ENCODE peak calls at places on chromosome 6, in six cellular contexts. R is tibial nerve, B is sigmoid colon, J is neural progenitor cell, S is NT2/D1, C is endodermal cell. M is an unnamed sample. For H3K27me3, the result is how much of the 10 kb centered on the place peaks cover.

GRCh38 chr6:80528115-80528514 is 421.6 kb downstream of the BCKDHB start:
- DNase-seq in R (no peak), B (no peak), J (no peak), S (no peak), C (no peak), M (no peak)

GRCh38 chr6:71123051-71123450 is 165.6 kb upstream of the OGFRL1 start:
- DNase-seq in R (no peak), B (no peak), J (no peak), S (no peak), C (no peak), M (no peak)

GRCh38 chr6:47029865-47030561 is 12.1 kb downstream of the ADGRF1 start:
- DNase-seq in R (no peak), B (no peak), J (no peak), S (no peak), C (no peak), M (no peak)

GRCh38 chr6:84457276-84457675 is 229.8 kb upstream of the CEP162 start:
- DNase-seq in R (no peak), B (no peak), J (peak), S (no peak), C (no peak), M (peak)

GRCh38 chr6:147244832-147245231 is 40.6 kb downstream of the STXBP5 start:
- DNase-seq in R (no peak), B (no peak), J (no peak), S (no peak), C (no peak), M (no peak)

GRCh38 chr6:54335871-54336270 is 27.6 kb downstream of the TINAG start:
- DNase-seq in R (no peak), B (no peak), J (no peak), S (peak), C (no peak), M (peak)

GRCh38 chr6:147570681-147571080 is 62.2 kb downstream of the SAMD5 start:
- DNase-seq in R (no peak), B (no peak), J (no peak), S (no peak), C (no peak), M (no peak)

GRCh38 chr6:112906737-112907136 is 559.6 kb downstream of the RFPL4B start:
- DNase-seq in R (peak), B (no peak), J (no peak), S (no peak), C (no peak), M (no peak)

GRCh38 chr6:169216830-169217229 is 36.8 kb downstream of the THBS2 start:
- DNase-seq in R (no peak), B (peak), J (no peak), S (no peak), C (no peak), M (no peak)

GRCh38 chr6:80508885-80509630 is 402.6 kb downstream of the BCKDHB start:
- DNase-seq in R (no peak), B (no peak), J (no peak), S (no peak), C (no peak), M (peak)

GRCh38 chr6:48429610-48430009 is 318.6 kb upstream of the PTCHD4 start:
- DNase-seq in R (no peak), B (no peak), J (no peak), S (no peak), C (no peak), M (peak)

GRCh38 chr6:100171533-100172321 is 177.7 kb upstream of the MCHR2 start:
- DNase-seq in R (no peak), B (no peak), J (no peak), S (no peak), C (no peak), M (no peak)

GRCh38 chr6:12648171-12648570 is 68.4 kb upstream of the PHACTR1 start:
- DNase-seq in R (no peak), B (no peak), J (no peak), S (no peak), C (no peak), M (peak)

GRCh38 chr6:108762394-108762793 is 85.8 kb upstream of the ARMC2 start:
- DNase-seq in R (no peak), B (no peak), J (no peak), S (no peak), C (no peak), M (no peak)

GRCh38 chr6:114581293-114581692 is 238.5 kb upstream of the HS3ST5 start:
- DNase-seq in R (no peak), B (no peak), J (no peak), S (no peak), C (no peak), M (peak)

GRCh38 chr6:23529902-23530301 is 596.1 kb upstream of the NRSN1 start:
- DNase-seq in R (no peak), B (no peak), J (no peak), S (no peak), C (no peak), M (no peak)

GRCh38 chr6:13398421-13398994 is 70.2 kb upstream of the TBC1D7 start:
- DNase-seq in R (no peak), B (no peak), J (peak), S (no peak), C (peak), M (no peak)

GRCh38 chr6:14380421-14380820 is 262.8 kb downstream of the CD83 start:
- DNase-seq in R (no peak), B (no peak), J (peak), S (no peak), C (peak), M (no peak)

GRCh38 chr6:11632795-11633511 is 95.4 kb downstream of the TMEM170B start:
- DNase-seq in R (no peak), B (no peak), J (peak), S (no peak), C (peak), M (peak)

GRCh38 chr6:114718716-114719270 is 376.0 kb upstream of the HS3ST5 start:
- DNase-seq in R (no peak), B (no peak), J (no peak), S (no peak), C (no peak), M (no peak)

GRCh38 chr6:87869064-87869685 is 167.1 kb upstream of the AKIRIN2 start:
- DNase-seq in R (no peak), B (no peak), J (no peak), S (no peak), C (no peak), M (no peak)

GRCh38 chr6:82118150-82118562 is 129.4 kb downstream of the IBTK start:
- DNase-seq in R (no peak), B (no peak), J (no peak), S (no peak), C (no peak), M (no peak)

GRCh38 chr6:87714093-87714809 is 12.2 kb upstream of the AKIRIN2 start:
- DNase-seq in R (no peak), B (no peak), J (no peak), S (no peak), C (no peak), M (peak)

GRCh38 chr6:12386816-12387215 is 96.7 kb downstream of the EDN1 start:
- DNase-seq in R (no peak), B (no peak), J (no peak), S (no peak), C (no peak), M (no peak)

GRCh38 chr6:158460602-158461092 is 99.2 kb upstream of the TMEM181 start:
- DNase-seq in R (no peak), B (no peak), J (no peak), S (no peak), C (no peak), M (peak)

GRCh38 chr6:94673251-94673650 is 904.1 kb upstream of the MANEA start:
- DNase-seq in R (no peak), B (no peak), J (no peak), S (no peak), C (no peak), M (peak)

GRCh38 chr6:148272084-148272483 is 70.6 kb upstream of the SASH1 start:
- DNase-seq in R (no peak), B (no peak), J (no peak), S (no peak), C (no peak), M (peak)

GRCh38 chr6:44190712-44191111 is 26.0 kb upstream of the MYMX start:
- DNase-seq in R (no peak), B (no peak), J (no peak), S (no peak), C (no peak), M (no peak)

GRCh38 chr6:119161450-119161849 is 83.0 kb upstream of the FAM184A start:
- DNase-seq in R (no peak), B (no peak), J (no peak), S (no peak), C (no peak), M (no peak)

GRCh38 chr6:107103082-107103481 is 12.2 kb downstream of the BEND3 start:
- DNase-seq in R (no peak), B (no peak), J (no peak), S (no peak), C (peak), M (no peak)

GRCh38 chr6:42296614-42297013 is 79.0 kb upstream of the MRPS10 start:
- DNase-seq in R (no peak), B (no peak), J (no peak), S (no peak), C (no peak), M (no peak)

GRCh38 chr6:50845499-50846108 is 26.9 kb downstream of the TFAP2B start:
- DNase-seq in R (no peak), B (no peak), J (peak), S (no peak), C (peak), M (no peak)

GRCh38 chr6:50843842-50844241 is 25.2 kb downstream of the TFAP2B start:
- DNase-seq in R (no peak), B (no peak), J (peak), S (no peak), C (peak), M (peak)

GRCh38 chr6:50846860-50847171 is 28.1 kb downstream of the TFAP2B start:
- DNase-seq in R (no peak), B (no peak), J (no peak), S (no peak), C (no peak), M (peak)

GRCh38 chr6:50847890-50848594 is 29.4 kb downstream of the TFAP2B start:
- DNase-seq in R (no peak), B (no peak), J (no peak), S (no peak), C (no peak), M (peak)

DNA sequence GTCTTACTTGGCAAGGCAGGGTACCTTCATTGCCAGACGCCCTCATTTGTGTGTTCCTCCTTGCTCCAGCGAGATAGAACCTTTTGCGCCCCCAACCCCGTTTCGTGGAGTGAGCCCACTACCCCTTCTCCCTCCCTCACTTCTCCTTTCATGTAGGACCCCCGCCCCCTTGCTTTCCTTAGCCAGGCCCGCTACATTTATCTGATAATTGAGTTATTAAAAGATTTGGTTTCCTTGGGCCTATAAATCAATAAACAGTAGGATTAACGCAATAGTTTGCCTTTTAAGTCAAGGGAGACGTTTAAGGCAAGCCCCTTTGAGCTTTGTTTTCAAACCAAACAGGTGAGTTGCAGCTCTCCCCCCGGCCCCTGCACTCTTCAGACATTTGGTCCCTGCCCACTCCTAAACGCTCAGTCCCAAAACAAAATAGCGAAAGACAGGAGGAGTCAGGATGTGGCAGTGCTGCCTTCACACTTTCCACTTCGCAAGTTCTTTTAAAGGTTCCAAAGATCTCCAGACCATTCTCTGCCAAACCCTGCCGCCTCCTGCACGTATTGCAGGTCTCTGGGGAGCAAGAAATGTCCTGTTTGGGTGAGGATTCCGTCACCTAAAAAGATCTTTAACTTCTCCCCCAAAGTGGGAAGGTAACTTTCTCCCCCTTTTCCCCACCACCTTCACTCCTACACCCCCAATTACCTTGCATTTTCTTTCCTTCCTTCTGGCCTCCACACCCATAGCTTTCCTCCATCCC is 27.6 kb downstream of the TFAP2B start:
- DNase-seq in R (no peak), B (no peak), J (no peak), S (no peak), C (peak), M (no peak)
- H3K27me3 ChIP-seq in R (half or more), B (half or more), J (half or more), S (half or more), C (half or more), M (half or more)

GRCh38 chr6:34067814-34068213 is 78.1 kb downstream of the GRM4 start:
- DNase-seq in R (no peak), B (no peak), J (no peak), S (no peak), C (peak), M (peak)
- H3K27me3 ChIP-seq in R (half or more), B (under half), J (under half), S (under half), C (under half), M (half or more)

GRCh38 chr6:155093430-155093829 is 98.3 kb downstream of the TIAM2 start:
- DNase-seq in R (no peak), B (no peak), J (no peak), S (no peak), C (peak), M (no peak)
- H3K27me3 ChIP-seq in R (under half), B (under half), J (under half), S (under half), C (under half), M (under half)

GRCh38 chr6:36334832-36335459 is 1.7 kb downstream of the BNIP5 start:
- DNase-seq in R (no peak), B (no peak), J (no peak), S (no peak), C (peak), M (peak)
- H3K27me3 ChIP-seq in R (under half), B (under half), J (under half), S (under half), C (under half), M (under half)

GRCh38 chr6:156010-156409 is 136.3 kb upstream of the DUSP22 start:
- DNase-seq in R (no peak), B (no peak), J (no peak), S (no peak), C (no peak), M (peak)
- H3K27me3 ChIP-seq in R (under half), B (under half), J (under half), S (under half), C (under half), M (under half)

DNA sequence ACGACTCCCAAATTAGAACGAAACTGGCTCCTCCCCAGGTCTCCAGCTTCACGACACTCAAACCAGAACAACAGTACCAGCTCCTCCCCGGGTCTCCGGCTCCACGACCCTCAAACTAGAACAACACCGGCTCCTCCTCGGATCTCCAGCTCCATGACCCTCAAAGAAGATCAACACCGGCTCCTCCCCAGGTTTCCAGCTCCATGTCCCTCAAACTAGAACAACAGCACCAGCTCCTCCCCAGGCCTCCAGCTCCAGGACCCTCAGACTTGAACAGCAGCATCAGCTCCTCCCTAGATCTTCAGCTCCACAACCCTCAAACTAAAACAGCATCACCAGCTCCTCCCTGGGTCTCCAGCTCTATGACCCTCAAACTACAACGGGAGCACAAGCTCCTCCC is 13.8 kb downstream of the ULBP3 start:
- DNase-seq in R (no peak), B (no peak), J (no peak), S (no peak), C (peak), M (no peak)
- H3K27me3 ChIP-seq in R (under half), B (under half), J (under half), S (under half), C (half or more), M (under half)